ENCODE peak calls at places on chromosomes 5 and 9, in nine cellular contexts. P, Q, J, U, G, S, L, N and M are unnamed samples. For H3K36me3 and H3K27me3, the result is how much of the 10 kb centered on the place peaks cover.

GRCh38 chr5:173884402-173885053 is 3.6 kb upstream of the CPEB4 start:
- DNase-seq in P (no peak), Q (no peak), J (peak), U (no peak), G (no peak), S (no peak), L (no peak), N (no peak), M (no peak)

GRCh38 chr9:31412081-31412480 is 972.4 kb upstream of the ACO1 start:
- DNase-seq in P (no peak), Q (no peak), J (no peak), U (no peak), G (no peak), S (no peak), L (no peak), N (no peak), M (no peak)

GRCh38 chr5:167050568-167051214 is 1240.8 kb upstream of the WWC1 start:
- DNase-seq in P (no peak), Q (no peak), J (no peak), U (no peak), G (no peak), S (peak), L (no peak), N (no peak), M (peak)

GRCh38 chr9:113536483-113537226 is 73.1 kb downstream of the RGS3 start:
- DNase-seq in P (no peak), Q (peak), J (no peak), U (peak), G (peak), S (peak), L (no peak), N (peak), M (peak)

GRCh38 chr9:27701664-27702063 is 128.4 kb upstream of the C9orf72 start:
- DNase-seq in P (peak), Q (peak), J (no peak), U (peak), G (no peak), S (peak), L (no peak), N (no peak), M (no peak)

GRCh38 chr5:172929371-172929838 is 29.8 kb upstream of the RPL26L1 start:
- DNase-seq in P (no peak), Q (no peak), J (no peak), U (no peak), G (no peak), S (peak), L (peak), N (no peak), M (no peak)

GRCh38 chr9:70865471-70865870 is 255.9 kb downstream of the TRPM3 start:
- DNase-seq in P (no peak), Q (no peak), J (no peak), U (no peak), G (no peak), S (peak), L (no peak), N (no peak), M (no peak)

GRCh38 chr9:134319306-134320194 is 6.7 kb upstream of the RXRA start:
- DNase-seq in P (no peak), Q (no peak), J (no peak), U (peak), G (no peak), S (no peak), L (no peak), N (peak), M (no peak)

GRCh38 chr9:121498150-121498486 is 1.5 kb downstream of the GGTA1 start:
- DNase-seq in P (peak), Q (peak), J (peak), U (no peak), G (peak), S (peak), L (peak), N (no peak), M (peak)

GRCh38 chr9:123262338-123262737 is 6.0 kb downstream of the STRBP start:
- DNase-seq in P (no peak), Q (no peak), J (no peak), U (no peak), G (no peak), S (no peak), L (no peak), N (no peak), M (no peak)

GRCh38 chr5:114319821-114320220 is 42.0 kb upstream of the KCNN2 start:
- DNase-seq in P (no peak), Q (no peak), J (no peak), U (no peak), G (no peak), S (peak), L (peak), N (no peak), M (no peak)

GRCh38 chr9:93080406-93080805 is 15.6 kb upstream of the CARD19 start:
- DNase-seq in P (peak), Q (no peak), J (no peak), U (no peak), G (no peak), S (no peak), L (no peak), N (peak), M (no peak)

GRCh38 chr9:93081081-93081529 is 14.9 kb upstream of the CARD19 start:
- DNase-seq in P (peak), Q (no peak), J (no peak), U (no peak), G (no peak), S (peak), L (no peak), N (peak), M (no peak)

GRCh38 chr9:93082841-93083411 is 13.1 kb upstream of the CARD19 start:
- DNase-seq in P (peak), Q (no peak), J (no peak), U (no peak), G (peak), S (no peak), L (no peak), N (peak), M (no peak)

GRCh38 chr9:93083592-93084470 is 12.2 kb upstream of the CARD19 start:
- DNase-seq in P (peak), Q (no peak), J (no peak), U (no peak), G (no peak), S (no peak), L (no peak), N (peak), M (no peak)

DNA sequence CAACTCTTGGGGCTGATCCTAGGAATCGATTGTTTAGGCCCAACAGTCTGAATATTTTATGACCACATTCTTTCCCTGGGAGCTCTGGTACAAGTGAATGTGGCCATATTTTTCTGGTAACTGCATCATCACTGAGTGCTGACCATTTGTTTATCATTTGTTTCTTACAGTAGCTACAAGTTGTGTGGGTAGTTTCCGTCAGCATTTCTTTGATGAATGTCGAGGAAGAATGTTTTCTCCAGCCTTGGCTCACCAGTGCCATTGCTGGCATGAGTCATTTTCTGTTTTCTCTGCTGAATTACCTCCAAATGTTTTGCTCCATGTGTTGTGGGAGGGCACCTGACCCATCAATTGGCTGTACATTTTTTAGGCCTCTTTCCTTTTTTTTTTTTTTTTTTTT is 14.1 kb upstream of the CARD19 start:
- DNase-seq in P (no peak), Q (no peak), J (no peak), U (no peak), G (peak), S (peak), L (peak), N (peak), M (no peak)
- H3K36me3 ChIP-seq in P (under half), Q (under half), J (under half), U (under half), G (under half), S (under half), L (under half), N (under half), M (under half)

GRCh38 chr9:132412089-132412488 is 2.1 kb downstream of the CFAP77 start:
- DNase-seq in P (no peak), Q (no peak), J (no peak), U (no peak), G (no peak), S (peak), L (no peak), N (no peak), M (peak)
- H3K27me3 ChIP-seq in P (under half), Q (under half), J (half or more), U (half or more), G (under half), S (half or more), L (under half), N (under half), M (under half)

DNA sequence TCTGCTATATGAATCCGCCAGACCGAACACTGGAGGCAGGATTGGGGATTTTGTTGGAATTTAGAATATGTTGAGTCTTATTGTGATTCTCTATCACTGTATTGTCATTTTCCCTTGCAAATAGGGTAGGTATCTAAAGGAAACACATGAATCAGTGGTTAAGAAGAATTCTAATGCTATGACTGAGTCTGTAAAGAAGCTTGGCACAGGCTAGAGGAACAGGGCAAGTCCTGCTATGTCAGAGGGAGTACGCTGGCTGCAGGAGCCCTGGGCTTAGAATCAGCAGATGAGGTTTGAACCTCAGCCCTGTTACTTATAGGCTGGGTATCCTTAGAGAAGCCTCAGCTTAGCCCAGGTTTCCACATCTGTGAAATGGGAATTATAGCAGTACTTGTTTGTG is 198.1 kb downstream of the NR3C1 start:
- DNase-seq in P (no peak), Q (no peak), J (no peak), U (no peak), G (no peak), S (peak), L (peak), N (no peak), M (no peak)
- TF ChIP-seq CTCF in P (no peak), Q (no peak), J (no peak), U (no peak), G (no peak), S (no peak), L (no peak), N (no peak), M (no peak)

DNA sequence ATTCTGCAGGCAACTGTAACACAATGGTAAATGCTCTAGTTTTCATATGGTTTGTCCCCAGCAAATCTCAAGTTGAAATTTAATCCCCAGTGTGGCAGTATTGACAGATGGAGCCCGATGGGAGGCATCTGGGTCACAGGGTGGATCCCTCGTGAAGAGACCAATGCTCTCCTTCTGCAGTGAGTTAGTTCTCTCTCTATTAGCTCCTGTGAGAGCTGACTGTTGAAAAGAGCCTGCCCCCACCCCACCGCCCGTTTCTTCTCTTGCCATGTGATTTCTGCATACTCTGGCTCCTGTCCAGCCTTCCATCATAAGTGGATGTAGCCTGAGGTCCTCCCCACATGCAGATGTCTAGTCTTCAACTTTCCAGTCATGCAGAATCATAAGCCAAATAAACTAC is 27.0 kb downstream of the IARS1 start:
- DNase-seq in P (no peak), Q (peak), J (no peak), U (no peak), G (no peak), S (peak), L (no peak), N (no peak), M (no peak)
- H3K36me3 ChIP-seq in P (under half), Q (half or more), J (half or more), U (under half), G (half or more), S (half or more), L (half or more), N (half or more), M (half or more)

GRCh38 chr5:133611357-133612020 is 852 bp downstream of the FSTL4 start:
- DNase-seq in P (no peak), Q (no peak), J (no peak), U (no peak), G (no peak), S (no peak), L (no peak), N (no peak), M (peak)
- H3K27me3 ChIP-seq in P (under half), Q (under half), J (under half), U (half or more), G (under half), S (half or more), L (under half), N (under half), M (under half)

DNA sequence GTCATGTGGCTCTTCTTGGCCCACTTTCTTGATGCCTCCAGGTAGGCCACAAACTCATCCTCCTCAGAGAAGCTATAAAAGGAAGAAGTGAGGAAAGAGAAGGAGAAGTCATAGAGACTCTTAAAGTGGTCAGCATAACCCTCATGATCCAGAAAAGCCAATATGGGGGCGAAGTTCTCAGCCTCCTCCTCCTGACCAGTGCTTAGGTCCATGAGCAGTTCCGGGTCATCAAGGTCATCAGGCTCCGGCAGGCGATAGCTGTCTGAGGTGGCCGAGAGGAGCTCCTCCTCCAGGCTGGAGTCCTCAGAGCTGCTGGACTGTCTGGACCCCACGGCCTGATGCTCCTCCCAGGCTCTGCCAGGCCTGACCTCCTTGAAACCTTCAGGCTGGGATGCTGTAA is 34.7 kb downstream of the SH3TC2 start:
- DNase-seq in P (no peak), Q (no peak), J (no peak), U (no peak), G (no peak), S (no peak), L (no peak), N (no peak), M (no peak)
- TF ChIP-seq CTCF in P (no peak), Q (no peak), J (no peak), U (no peak), G (no peak), S (no peak), L (no peak), N (no peak), M (no peak)